ENCODE peak calls at places on chromosome 10, in five cellular contexts. J is heart left ventricle, A is T-helper 2 cell, L is neural progenitor cell, Y is GM12865. H is an unnamed sample.
A peak's percentile ranks its signal among the peaks of the same experiment; 100 is the strongest.

GRCh38 chr10:69428138-69428537 is 11.4 kb upstream of the TACR2 start:
- DNase-seq in Y (no peak), A (no peak), J (no peak), L (no peak), H (no peak)

GRCh38 chr10:4262449-4262848 is 477.4 kb upstream of the KLF6 start:
- DNase-seq in J (no peak), Y (no peak), A (no peak), L (no peak), H (no peak)

GRCh38 chr10:30219977-30220751 is 128.9 kb downstream of the MTPAP start:
- DNase-seq in Y (peak; percentile 18), A (no peak), J (no peak), L (peak; percentile 6), H (peak; percentile 75)

GRCh38 chr10:71187600-71187999 is 24.8 kb upstream of the UNC5B start:
- DNase-seq in A (no peak), Y (no peak), L (no peak), J (peak; percentile 68), H (no peak)

GRCh38 chr10:72049969-72050781 is 38.2 kb downstream of the SPOCK2 start:
- DNase-seq in A (no peak), Y (peak; percentile 21), L (peak; percentile 47), J (no peak), H (peak; percentile 13)

GRCh38 chr10:124565565-124566221 is 104.1 kb downstream of the LHPP start:
- DNase-seq in A (no peak), Y (peak; percentile 18), J (no peak), L (peak; percentile 72), H (peak; percentile 65)

GRCh38 chr10:112902730-112903129 is 47.3 kb upstream of the TCF7L2 start:
- DNase-seq in A (no peak), J (no peak), Y (no peak), L (no peak), H (no peak)

GRCh38 chr10:101616415-101617101 is 28.4 kb downstream of the DPCD start:
- DNase-seq in L (no peak), J (no peak), Y (no peak), A (no peak), H (peak; percentile 46)